ENCODE peak calls at places on chromosomes 6 and 20, in eight cellular contexts. D, F, Z, L, A, S, Q and C are unnamed samples.

GRCh38 chr20:3672864-3673550 is 8.8 kb downstream of the ADAM33 start:
- DNase-seq in F (no peak), Q (no peak), A (no peak), L (no peak), S (no peak), Z (no peak), D (no peak), C (no peak)

GRCh38 chr20:57076951-57077350 is 189.5 kb downstream of the BMP7 start:
- DNase-seq in D (no peak), L (no peak), Z (no peak), A (no peak), Q (no peak), S (no peak), F (no peak), C (no peak)

GRCh38 chr6:107832146-107833056 is 8.3 kb upstream of the SCML4 start:
- DNase-seq in L (no peak), Z (no peak), F (no peak), A (no peak), S (no peak), Q (no peak), D (no peak), C (no peak)

GRCh38 chr6:166553563-166554271 is 32.8 kb downstream of the RAMACL start:
- DNase-seq in L (no peak), F (peak), A (no peak), D (no peak), Q (no peak), Z (peak), S (no peak), C (no peak)

GRCh38 chr6:155340464-155341129 is 26.3 kb upstream of the TFB1M start:
- DNase-seq in Q (no peak), Z (peak), D (no peak), A (no peak), S (no peak), L (no peak), F (peak), C (no peak)

GRCh38 chr6:142013875-142014495 is 118.7 kb upstream of the GJE1 start:
- DNase-seq in D (no peak), S (no peak), F (peak), A (no peak), Z (no peak), L (no peak), Q (no peak), C (no peak)

GRCh38 chr6:47655719-47656595 is 42.4 kb upstream of the ADGRF4 start:
- DNase-seq in S (no peak), Z (no peak), F (no peak), D (peak), L (peak), Q (peak), A (no peak), C (no peak)

GRCh38 chr6:166774770-166775169 is 147.7 kb upstream of the RPS6KA2 start:
- DNase-seq in L (no peak), D (no peak), Q (no peak), Z (no peak), F (no peak), A (no peak), S (no peak), C (no peak)

GRCh38 chr20:48629960-48630315 is 197.9 kb downstream of the PREX1 start:
- DNase-seq in Z (no peak), L (no peak), D (no peak), S (no peak), A (no peak), Q (no peak), F (no peak), C (no peak)

GRCh38 chr20:20665933-20666332 is 46.5 kb downstream of the RALGAPA2 start:
- DNase-seq in L (no peak), Q (no peak), D (no peak), F (no peak), S (no peak), Z (no peak), A (no peak), C (no peak)

GRCh38 chr20:20665200-20665599 is 47.2 kb downstream of the RALGAPA2 start:
- DNase-seq in D (no peak), L (no peak), A (no peak), Q (no peak), S (no peak), F (no peak), Z (no peak), C (no peak)

GRCh38 chr20:20663841-20664240 is 48.6 kb downstream of the RALGAPA2 start:
- DNase-seq in D (no peak), L (no peak), Q (no peak), Z (no peak), F (no peak), A (no peak), S (no peak), C (no peak)

GRCh38 chr20:20666359-20666758 is 46.1 kb downstream of the RALGAPA2 start:
- DNase-seq in Z (no peak), L (no peak), A (peak), Q (no peak), D (no peak), F (no peak), S (no peak), C (no peak)

GRCh38 chr20:20664795-20665194 is 47.6 kb downstream of the RALGAPA2 start:
- DNase-seq in D (no peak), L (peak), Q (no peak), S (peak), F (peak), Z (no peak), A (peak), C (no peak)
- TF ChIP-seq CTCF in D (peak), L (peak), Q (peak), S (no peak), F (peak), Z (no peak), A (peak), C (peak)

GRCh38 chr6:169158750-169159149 is 94.9 kb downstream of the THBS2 start:
- DNase-seq in F (no peak), S (no peak), Q (no peak), A (no peak), L (no peak), Z (no peak), D (no peak), C (no peak)

GRCh38 chr6:169158182-169158573 is 95.5 kb downstream of the THBS2 start:
- DNase-seq in S (no peak), D (no peak), Z (no peak), L (peak), A (peak), F (peak), Q (no peak), C (no peak)

GRCh38 chr6:169160091-169160854 is 93.4 kb downstream of the THBS2 start:
- DNase-seq in F (no peak), L (no peak), S (no peak), Z (no peak), A (no peak), Q (no peak), D (no peak), C (no peak)

GRCh38 chr6:169160855-169161560 is 92.6 kb downstream of the THBS2 start:
- DNase-seq in D (no peak), L (no peak), Z (no peak), Q (no peak), F (no peak), S (no peak), A (no peak), C (no peak)

GRCh38 chr6:169159331-169159730 is 94.3 kb downstream of the THBS2 start:
- DNase-seq in F (no peak), Q (no peak), A (no peak), L (no peak), S (no peak), D (no peak), Z (no peak), C (no peak)
- H3K27ac ChIP-seq in F (no peak), Q (no peak), A (no peak), L (peak), S (no peak), D (no peak), Z (no peak), C (no peak)

GRCh38 chr6:97176468-97176867 is 106.5 kb downstream of the MMS22L start:
- DNase-seq in L (no peak), Z (no peak), Q (no peak), D (no peak), A (no peak), S (no peak), F (no peak), C (no peak)
- TF ChIP-seq CTCF in L (no peak), Z (no peak), Q (no peak), D (no peak), A (no peak), S (no peak), F (no peak), C (no peak)

DNA sequence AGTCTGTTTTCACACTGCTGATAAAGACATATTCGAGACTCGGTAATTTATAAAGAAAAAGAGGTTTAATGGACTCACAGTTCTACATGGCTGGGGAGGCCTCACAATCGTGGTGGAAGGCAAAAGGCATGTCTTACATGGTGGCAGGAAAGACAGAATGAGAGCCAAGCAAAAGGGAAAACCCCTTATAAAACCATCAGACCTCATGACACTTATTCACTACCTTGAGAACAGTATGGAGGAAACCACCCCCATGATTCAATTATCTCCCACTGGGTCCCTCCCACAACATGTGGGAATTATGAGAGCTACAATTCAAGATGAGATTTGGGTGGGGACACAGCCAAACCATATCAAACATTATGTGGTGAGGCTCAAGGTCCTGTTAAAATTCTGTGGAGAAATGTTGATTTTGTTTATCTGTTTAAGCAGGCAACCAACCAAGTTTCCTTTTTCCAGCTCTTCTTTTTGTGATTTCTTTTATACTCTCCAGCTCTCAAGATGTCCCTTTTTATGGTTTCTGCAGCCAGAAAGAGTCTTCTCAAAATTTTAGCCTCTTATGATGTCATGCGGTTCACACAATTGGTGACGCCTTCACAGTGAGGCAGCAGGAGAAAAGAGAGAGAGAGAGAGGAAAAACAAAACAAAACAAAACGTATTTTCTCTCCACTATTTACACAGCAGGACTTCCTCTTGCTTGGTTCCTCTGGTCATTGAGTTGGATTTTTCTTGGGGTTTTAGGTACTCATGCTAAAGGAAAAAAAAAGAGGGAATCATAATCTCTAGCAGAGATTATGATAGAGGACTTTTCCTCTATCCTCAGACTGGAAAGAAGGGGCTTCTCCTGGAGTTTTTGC is 18.0 kb downstream of the AIG1 start:
- DNase-seq in A (no peak), F (no peak), D (no peak), S (no peak), Q (no peak), L (no peak), Z (no peak), C (no peak)
- H3K27ac ChIP-seq in A (no peak), F (no peak), D (no peak), S (no peak), Q (no peak), L (peak), Z (no peak), C (no peak)

GRCh38 chr6:139659196-139659595 is 284.7 kb upstream of the CITED2 start:
- DNase-seq in D (no peak), L (no peak), A (no peak), Z (no peak), Q (no peak), F (no peak), S (no peak), C (no peak)

GRCh38 chr6:139663996-139664395 is 289.5 kb upstream of the CITED2 start:
- DNase-seq in D (no peak), Z (no peak), Q (no peak), A (no peak), F (no peak), S (no peak), L (no peak), C (no peak)

GRCh38 chr6:139655783-139656705 is 281.6 kb upstream of the CITED2 start:
- DNase-seq in Z (no peak), L (peak), F (no peak), A (peak), S (peak), D (peak), Q (peak), C (no peak)

GRCh38 chr6:139657121-139657520 is 282.7 kb upstream of the CITED2 start:
- DNase-seq in L (no peak), Z (no peak), S (no peak), D (no peak), Q (no peak), F (no peak), A (no peak), C (no peak)

GRCh38 chr6:139659711-139660110 is 285.3 kb upstream of the CITED2 start:
- DNase-seq in S (no peak), Q (no peak), A (no peak), D (no peak), F (no peak), Z (no peak), L (no peak), C (no peak)
- TF ChIP-seq CTCF in S (no peak), Q (no peak), A (no peak), D (no peak), F (no peak), Z (no peak), L (no peak), C (no peak)

DNA sequence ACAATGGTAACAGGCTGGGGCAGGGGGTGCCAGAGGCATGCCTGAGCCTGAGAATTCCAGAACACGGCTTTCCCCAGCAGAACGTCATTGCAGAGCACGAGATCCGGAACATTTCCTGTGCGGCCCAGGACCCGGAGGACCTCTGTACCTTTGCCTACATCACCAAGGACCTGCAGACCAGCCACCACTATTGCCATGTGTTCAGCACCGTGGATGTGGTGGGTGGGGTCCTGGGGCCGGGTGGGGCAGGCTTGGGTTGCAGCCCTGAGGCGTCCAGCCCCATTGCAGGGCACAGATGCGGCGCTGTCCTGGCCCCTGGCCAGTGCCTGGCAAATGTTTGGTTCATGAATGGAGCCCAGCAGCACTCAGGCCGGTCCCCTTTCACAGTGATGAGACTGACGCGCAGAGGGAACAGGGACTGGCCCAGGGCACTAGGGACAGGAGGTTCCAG is 57.1 kb downstream of the TCP11 start:
- DNase-seq in D (peak), Z (no peak), A (no peak), F (no peak), L (no peak), S (no peak), Q (no peak), C (peak)
- H3K27ac ChIP-seq in D (no peak), Z (no peak), A (no peak), F (no peak), L (no peak), S (no peak), Q (no peak), C (peak)

DNA sequence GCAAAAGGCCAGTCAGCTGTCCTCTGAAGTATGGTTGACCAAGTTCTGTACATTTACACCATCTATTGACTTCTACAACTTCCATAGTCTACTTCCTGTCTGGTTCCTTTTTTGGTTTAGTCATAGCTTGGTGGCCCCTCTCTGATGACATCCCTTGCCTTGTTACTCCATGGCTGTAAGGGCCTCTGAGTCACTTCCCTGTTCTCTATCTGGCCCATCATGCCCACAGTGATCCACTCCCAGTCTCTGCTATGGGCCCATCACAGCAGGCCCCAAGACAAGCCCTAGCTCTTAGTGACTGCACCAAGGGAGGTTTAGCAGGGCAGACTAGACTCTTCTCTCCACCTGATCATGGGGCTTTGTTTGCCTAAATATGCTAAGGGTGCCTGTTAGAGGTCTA is 441.6 kb downstream of the HACE1 start:
- DNase-seq in L (no peak), F (no peak), A (no peak), D (no peak), Z (no peak), S (no peak), Q (no peak), C (no peak)
- TF ChIP-seq CTCF in L (no peak), F (no peak), A (no peak), D (no peak), Z (no peak), S (no peak), Q (no peak), C (no peak)

GRCh38 chr20:50346372-50347347 is 156.0 kb downstream of the CEBPB start:
- DNase-seq in Q (peak), F (peak), L (peak), Z (peak), A (peak), D (peak), S (peak), C (peak)

GRCh38 chr20:50347568-50347981 is 156.9 kb downstream of the CEBPB start:
- DNase-seq in S (peak), F (no peak), Q (no peak), A (peak), D (no peak), Z (no peak), L (no peak), C (no peak)

GRCh38 chr20:50344232-50345071 is 153.8 kb downstream of the CEBPB start:
- DNase-seq in Q (no peak), Z (no peak), S (no peak), L (no peak), F (no peak), D (no peak), A (no peak), C (no peak)

GRCh38 chr20:50343490-50344179 is 153.0 kb downstream of the CEBPB start:
- DNase-seq in A (no peak), Q (no peak), Z (no peak), D (no peak), F (no peak), S (peak), L (no peak), C (no peak)

GRCh38 chr20:50345712-50346371 is 155.2 kb downstream of the CEBPB start:
- DNase-seq in S (no peak), D (no peak), A (no peak), Z (no peak), Q (no peak), F (no peak), L (no peak), C (no peak)
- H3K27ac ChIP-seq in S (peak), D (peak), A (peak), Z (no peak), Q (no peak), F (no peak), L (peak), C (peak)

DNA sequence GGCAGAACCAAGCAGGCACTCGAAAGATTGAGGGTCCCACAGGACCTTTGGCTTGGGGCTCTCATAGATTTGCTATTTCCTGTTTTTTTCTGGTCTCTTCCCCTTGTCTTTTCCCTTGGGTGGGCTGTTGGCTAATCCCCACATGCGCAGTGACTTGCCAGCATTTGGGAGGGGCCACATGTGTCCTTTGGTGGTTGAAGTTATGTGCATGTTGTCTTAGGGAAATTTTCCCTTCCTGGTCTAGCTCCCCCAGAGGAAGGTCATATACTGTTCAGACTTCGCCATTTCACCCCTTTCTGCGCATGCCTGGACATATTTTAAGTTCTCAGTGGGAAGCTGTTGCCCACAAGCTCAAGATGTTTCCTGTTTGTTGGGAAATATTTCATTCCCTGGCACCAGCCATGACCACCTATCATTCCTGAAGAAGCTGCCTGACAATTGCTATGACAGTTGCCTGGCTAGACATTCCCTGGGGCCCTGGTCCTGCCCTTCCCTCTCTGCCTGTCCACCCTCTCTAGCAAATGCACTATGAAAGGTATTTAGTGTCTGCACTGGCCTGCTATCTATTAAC is 156.2 kb upstream of the THBS2 start:
- DNase-seq in L (no peak), D (no peak), Q (no peak), F (no peak), Z (no peak), S (no peak), A (no peak), C (no peak)
- TF ChIP-seq CTCF in L (no peak), D (no peak), Q (no peak), F (no peak), Z (no peak), S (no peak), A (no peak), C (no peak)